ENCODE peak calls at places on chromosomes 13 and 19, in five cellular contexts. One of them, this sample, is unnamed.

GRCh38 chr19:44757735-44758505 is 9.4 kb downstream of the BCL3 start:
- DNase-seq in CD8-positive, alpha-beta memory T cell: no peak
- DNase-seq in fibroblast of pulmonary artery: peak; percentile 56
- DNase-seq in left ventricle myocardium superior: peak; percentile 92
- DNase-seq in mucosa of descending colon: peak; percentile 63
- DNase-seq in this sample: no peak

GRCh38 chr13:41457589-41458186 is 338 bp downstream of the RGCC start:
- DNase-seq in CD8-positive, alpha-beta memory T cell: no peak
- DNase-seq in fibroblast of pulmonary artery: no peak
- DNase-seq in left ventricle myocardium superior: peak; percentile 42
- DNase-seq in mucosa of descending colon: peak; percentile 60
- DNase-seq in this sample: no peak

GRCh38 chr19:13881692-13882418 is 4.9 kb downstream of the NANOS3 start:
- DNase-seq in CD8-positive, alpha-beta memory T cell: peak; percentile 70
- DNase-seq in fibroblast of pulmonary artery: no peak
- DNase-seq in left ventricle myocardium superior: peak; percentile 61
- DNase-seq in mucosa of descending colon: peak; percentile 79
- DNase-seq in this sample: no peak

GRCh38 chr19:36837902-36838783 is at the start of gene ZNF790:
- DNase-seq in CD8-positive, alpha-beta memory T cell: peak; percentile 88
- DNase-seq in fibroblast of pulmonary artery: peak; percentile 94
- DNase-seq in left ventricle myocardium superior: peak; percentile 90
- DNase-seq in mucosa of descending colon: peak; percentile 88
- DNase-seq in this sample: peak; percentile 66

GRCh38 chr13:41231786-41232185 is 31.6 kb downstream of the MTRF1 start:
- DNase-seq in CD8-positive, alpha-beta memory T cell: no peak
- DNase-seq in fibroblast of pulmonary artery: peak; percentile 61
- DNase-seq in left ventricle myocardium superior: peak; percentile 47
- DNase-seq in mucosa of descending colon: peak; percentile 81
- DNase-seq in this sample: no peak

GRCh38 chr19:55345818-55346724 is 6.4 kb downstream of the KMT5C start:
- DNase-seq in CD8-positive, alpha-beta memory T cell: no peak
- DNase-seq in fibroblast of pulmonary artery: peak; percentile 35
- DNase-seq in left ventricle myocardium superior: peak; percentile 69
- DNase-seq in mucosa of descending colon: peak; percentile 78
- DNase-seq in this sample: no peak

GRCh38 chr13:50127017-50127725 is 111.9 kb downstream of the KCNRG start:
- DNase-seq in CD8-positive, alpha-beta memory T cell: peak; percentile 66
- DNase-seq in fibroblast of pulmonary artery: peak; percentile 59
- DNase-seq in left ventricle myocardium superior: peak; percentile 69
- DNase-seq in mucosa of descending colon: peak; percentile 79
- DNase-seq in this sample: no peak

GRCh38 chr19:43755256-43755801 is 567 bp upstream of the SMG9 start:
- DNase-seq in CD8-positive, alpha-beta memory T cell: peak; percentile 84
- DNase-seq in fibroblast of pulmonary artery: peak; percentile 78
- DNase-seq in left ventricle myocardium superior: peak; percentile 89
- DNase-seq in mucosa of descending colon: peak; percentile 90
- DNase-seq in this sample: no peak

GRCh38 chr19:33394723-33395560 is 21.4 kb downstream of the CEBPG start:
- DNase-seq in CD8-positive, alpha-beta memory T cell: peak; percentile 22
- DNase-seq in fibroblast of pulmonary artery: no peak
- DNase-seq in left ventricle myocardium superior: peak; percentile 27
- DNase-seq in mucosa of descending colon: peak; percentile 55
- DNase-seq in this sample: no peak

GRCh38 chr19:14556662-14557188 is 15.1 kb downstream of the NDUFB7 start:
- DNase-seq in CD8-positive, alpha-beta memory T cell: peak; percentile 70
- DNase-seq in fibroblast of pulmonary artery: peak; percentile 86
- DNase-seq in left ventricle myocardium superior: peak; percentile 87
- DNase-seq in mucosa of descending colon: peak; percentile 83
- DNase-seq in this sample: no peak

GRCh38 chr13:72163671-72164070 is 296.7 kb upstream of the DACH1 start:
- DNase-seq in CD8-positive, alpha-beta memory T cell: no peak
- DNase-seq in fibroblast of pulmonary artery: no peak
- DNase-seq in left ventricle myocardium superior: no peak
- DNase-seq in mucosa of descending colon: no peak
- DNase-seq in this sample: no peak

GRCh38 chr13:27375686-27376326 is 48.6 kb upstream of the GTF3A start:
- DNase-seq in CD8-positive, alpha-beta memory T cell: peak; percentile 65
- DNase-seq in fibroblast of pulmonary artery: peak; percentile 74
- DNase-seq in left ventricle myocardium superior: peak; percentile 63
- DNase-seq in mucosa of descending colon: no peak
- DNase-seq in this sample: peak; percentile 11

GRCh38 chr19:10726268-10726667 is 8.4 kb downstream of the DNM2 start:
- DNase-seq in CD8-positive, alpha-beta memory T cell: no peak
- DNase-seq in fibroblast of pulmonary artery: no peak
- DNase-seq in left ventricle myocardium superior: no peak
- DNase-seq in mucosa of descending colon: no peak
- DNase-seq in this sample: no peak

This sample was measured in non-pigmented ciliary epithelial cell.